ENCODE peak calls at places on chromosomes 2 and 18, in four cellular contexts. S is fibroblast of mammary gland, C is fibroblast of pulmonary artery, U is HCT116. D is an unnamed sample.

GRCh38 chr18:10141559-10141958 is 227.7 kb downstream of the VAPA start:
- DNase-seq in S (no peak), C (no peak), U (no peak), D (no peak)

GRCh38 chr18:62928316-62928715 is 213.0 kb downstream of the PHLPP1 start:
- DNase-seq in S (peak; percentile 59), C (peak; percentile 13), U (no peak), D (no peak)

GRCh38 chr2:152354909-152355308 is 19.9 kb downstream of the FMNL2 start:
- DNase-seq in S (peak; percentile 63), C (no peak), U (no peak), D (no peak)

GRCh38 chr2:219286436-219287115 is 7.4 kb downstream of the DNAJB2 start:
- DNase-seq in S (peak; percentile 27), C (no peak), U (no peak), D (no peak)

GRCh38 chr2:20992201-20992711 is 51.6 kb downstream of the APOB start:
- DNase-seq in S (peak; percentile 1), C (no peak), U (no peak), D (no peak)

GRCh38 chr18:23131693-23132319 is 3.5 kb upstream of the CABLES1 start:
- DNase-seq in S (peak; percentile 85), C (peak; percentile 94), U (peak; percentile 73), D (peak; percentile 37)

GRCh38 chr18:63073481-63073880 is 246.1 kb downstream of the BCL2 start:
- DNase-seq in S (no peak), C (no peak), U (no peak), D (no peak)

GRCh38 chr2:149278146-149278878 is 52.1 kb upstream of the LYPD6 start:
- DNase-seq in S (peak; percentile 28), C (no peak), U (no peak), D (peak; percentile 29)

GRCh38 chr2:222919841-222920609 is 59.2 kb downstream of the ACSL3 start:
- DNase-seq in S (peak; percentile 97), C (peak; percentile 79), U (no peak), D (peak; percentile 78)

GRCh38 chr2:51065276-51065675 is 33.3 kb upstream of the NRXN1 start:
- DNase-seq in S (no peak), C (no peak), U (no peak), D (no peak)

GRCh38 chr2:148737742-148738141 is 93.2 kb downstream of the EPC2 start:
- DNase-seq in S (no peak), C (no peak), U (no peak), D (no peak)

GRCh38 chr2:22879009-22879863 is 505.7 kb upstream of the KLHL29 start:
- DNase-seq in S (no peak), C (no peak), U (no peak), D (no peak)

GRCh38 chr2:50749226-50749625 is 282.7 kb downstream of the NRXN1 start:
- DNase-seq in S (no peak), C (no peak), U (no peak), D (no peak)

GRCh38 chr2:32711219-32711618 is 83.4 kb downstream of the TTC27 start:
- DNase-seq in S (peak; percentile 94), C (peak; percentile 92), U (no peak), D (no peak)

GRCh38 chr2:128091691-128092050 is 671 bp downstream of the UGGT1 start:
- DNase-seq in S (peak; percentile 35), C (peak; percentile 25), U (no peak), D (no peak)

GRCh38 chr2:8985561-8986326 is 17.7 kb downstream of the MBOAT2 start:
- DNase-seq in S (peak; percentile 65), C (no peak), U (no peak), D (no peak)

GRCh38 chr18:59109375-59109774 is 30.3 kb upstream of the SEC11C start:
- DNase-seq in S (peak; percentile 31), C (no peak), U (no peak), D (no peak)

GRCh38 chr18:57052173-57052572 is 94.7 kb upstream of the BOD1L2 start:
- DNase-seq in S (no peak), C (no peak), U (no peak), D (no peak)

GRCh38 chr2:173750332-173750731 is 214.8 kb downstream of the SP3 start:
- DNase-seq in S (peak; percentile 30), C (peak; percentile 36), U (no peak), D (peak; percentile 9)

GRCh38 chr2:242056026-242056425 is 186.5 kb downstream of the RTP5 start:
- DNase-seq in S (no peak), C (no peak), U (no peak), D (no peak)

GRCh38 chr18:57837917-57838548 is 34.9 kb upstream of the ATP8B1 start:
- DNase-seq in S (no peak), C (peak; percentile 55), U (no peak), D (no peak)

GRCh38 chr2:163185160-163185559 is 346.6 kb upstream of the KCNH7 start:
- DNase-seq in S (no peak), C (no peak), U (no peak), D (no peak)

DNA sequence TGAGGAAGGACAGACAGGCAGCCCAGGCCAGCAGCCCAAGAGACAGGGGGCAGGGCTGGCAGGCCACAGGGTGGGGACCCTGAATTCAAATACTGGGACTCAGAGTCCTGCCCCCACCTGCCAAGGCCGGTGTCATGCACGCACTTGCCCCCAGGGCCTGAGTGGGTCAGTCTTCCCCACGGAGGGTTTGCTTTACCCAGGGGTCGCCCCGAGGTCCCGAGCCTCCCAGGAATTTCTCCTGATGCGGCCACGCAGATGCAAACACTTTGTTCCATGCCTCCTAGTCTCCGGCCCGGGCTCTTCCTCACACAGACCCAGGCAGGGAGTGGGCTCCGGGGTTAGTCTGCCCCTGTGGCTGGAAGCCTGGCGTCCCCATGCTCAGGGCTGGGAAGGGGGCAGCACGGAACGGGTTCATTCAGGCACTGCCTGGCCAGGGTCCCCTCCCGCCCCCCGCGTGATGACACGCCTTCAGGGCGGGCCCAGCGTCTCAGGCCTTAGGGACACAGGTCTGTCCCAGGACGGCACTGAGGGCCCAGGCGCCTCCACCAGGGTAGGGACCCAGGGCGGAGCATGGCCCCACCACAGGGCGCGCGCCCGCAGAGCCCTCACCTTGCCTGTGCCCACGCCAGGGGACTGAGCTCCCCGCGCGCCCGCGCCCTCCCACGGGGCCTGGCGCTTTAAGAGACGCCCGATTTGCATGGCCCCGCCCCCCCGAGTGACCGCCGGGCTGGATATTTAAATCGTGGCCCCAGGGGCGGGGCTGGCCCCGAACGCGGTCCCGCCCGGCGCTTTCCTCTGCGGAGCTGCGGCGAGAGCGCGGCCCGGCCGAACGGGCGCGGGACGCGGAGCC is at the start of gene SNED1:
- DNase-seq in S (peak; percentile 68), C (peak; percentile 80), U (peak; percentile 45), D (no peak)
- H3K4me3 ChIP-seq in S (peak within 1 kb of the TSS; percentile 67), C (peak within 1 kb of the TSS; percentile 57), U (peak within 1 kb of the TSS; percentile 47), D (peak within 1 kb of the TSS; percentile 58)

GRCh38 chr2:117917223-117917917 is 96.5 kb downstream of the CCDC93 start:
- DNase-seq in S (peak; percentile 29), C (peak; percentile 24), U (no peak), D (no peak)
- TF ChIP-seq CTCF in S (peak; percentile 28), C (peak; percentile 40), U (no peak), D (peak; percentile 38)

DNA sequence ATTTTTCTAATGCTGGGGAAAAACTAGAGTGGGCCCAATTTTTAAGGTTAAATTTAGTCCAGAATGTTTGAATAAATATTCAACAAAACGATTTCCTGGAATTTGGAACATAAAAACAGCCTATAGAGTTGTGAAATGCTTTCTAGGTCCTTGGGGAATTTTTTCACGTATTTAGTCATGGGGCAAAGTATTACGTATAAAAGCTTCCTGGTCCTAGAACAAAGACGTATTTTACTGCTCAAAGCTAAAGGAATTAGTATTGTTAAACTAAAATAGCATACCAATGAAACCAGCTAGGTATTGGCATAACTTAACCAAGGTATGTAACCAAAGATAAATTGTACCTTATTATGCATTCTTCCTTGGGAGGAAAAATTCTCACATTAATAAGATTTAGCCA is 1.6 kb downstream of the SESTD1 start:
- DNase-seq in S (peak; percentile 89), C (peak; percentile 92), U (no peak), D (no peak)
- H3K4me3 ChIP-seq in S (peak overlapping the region; percentile 76), C (peak overlapping the region; percentile 81), U (peak overlapping the region; percentile 71), D (peak overlapping the region; percentile 73)

DNA sequence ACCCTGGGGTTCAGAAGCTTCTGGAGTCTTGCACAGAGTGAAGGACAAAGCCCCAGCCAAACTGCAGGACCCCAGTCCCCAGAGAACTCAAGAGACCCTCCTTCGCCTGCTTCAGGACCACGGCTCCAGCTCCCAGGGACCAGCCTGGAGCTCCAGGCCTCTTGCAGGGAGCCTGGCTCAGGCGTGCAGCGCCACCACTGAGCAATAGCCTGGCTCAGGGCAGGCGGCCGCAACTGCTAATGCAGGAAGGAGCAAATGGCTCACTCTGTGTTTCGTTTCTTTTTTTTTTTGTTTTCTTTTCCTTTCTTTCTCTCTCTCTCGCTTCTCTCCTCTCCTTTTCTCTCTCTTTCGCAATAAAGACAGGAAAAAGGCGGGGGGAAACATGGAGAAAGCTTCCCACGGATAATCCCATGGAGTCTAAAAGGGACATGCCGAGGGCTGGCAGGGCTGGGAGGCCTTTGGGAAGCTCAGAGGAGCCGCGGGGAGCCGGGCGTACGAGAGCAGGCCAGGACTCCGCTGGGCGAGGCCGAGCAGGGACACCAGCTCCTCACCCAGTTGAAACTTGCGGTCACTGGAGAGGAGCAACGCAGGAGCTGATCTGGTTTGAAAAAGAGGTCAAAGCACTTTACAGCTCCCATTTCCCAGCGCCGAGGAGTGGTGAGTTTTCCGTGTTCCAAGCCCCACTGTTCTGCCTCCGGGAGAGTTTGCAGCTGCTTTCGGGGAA is 244.8 kb downstream of the TWIST2 start:
- DNase-seq in S (no peak), C (no peak), U (no peak), D (no peak)
- TF ChIP-seq CTCF in S (no peak), C (no peak), U (no peak), D (no peak)

D was measured in AG04449.